ENCODE peak calls at places on chromosomes 11 and 22, in ten cellular contexts. S is Peyer's patch, C is A549, T is body of pancreas, L is esophagus squamous epithelium, Y is transverse colon, G is IMR-90, O is heart left ventricle, W is ovary, I is thyroid gland. Q is an unnamed sample.

GRCh38 chr11:64885367-64886286 is 7.2 kb upstream of the EHD1 start:
- DNase-seq in G (peak; percentile 94), O (no peak), S (peak; percentile 80), C (peak; percentile 68), T (no peak), I (no peak), W (no peak), Y (no peak), L (no peak), Q (no peak)

GRCh38 chr22:23137905-23138520 is 3.8 kb downstream of the RSPH14 start:
- DNase-seq in Y (peak; percentile 56), C (no peak), W (no peak), L (no peak), T (peak; percentile 30), G (no peak), O (no peak), S (no peak), I (peak; percentile 79), Q (no peak)

GRCh38 chr11:70505761-70506657 is 107.7 kb downstream of the CTTN start:
- DNase-seq in O (no peak), I (no peak), W (no peak), T (no peak), Y (no peak), G (no peak), L (no peak), S (peak; percentile 25), C (no peak), Q (no peak)

GRCh38 chr22:47837703-47838102 is 1075.3 kb downstream of the TBC1D22A start:
- DNase-seq in W (no peak), I (no peak), S (no peak), O (no peak), Y (no peak), T (peak; percentile 14), L (no peak), G (no peak), C (peak; percentile 36), Q (no peak)

GRCh38 chr22:34971456-34971855 is 94.5 kb upstream of the ISX start:
- DNase-seq in W (no peak), Y (no peak), G (no peak), O (no peak), S (no peak), L (no peak), I (no peak), T (no peak), C (no peak), Q (no peak)

GRCh38 chr11:61787928-61788491 is 4.4 kb downstream of the TMEM258 start:
- DNase-seq in G (peak; percentile 61), O (no peak), Y (peak; percentile 26), I (no peak), S (no peak), C (peak; percentile 84), T (peak; percentile 69), W (no peak), L (no peak), Q (no peak)

GRCh38 chr11:35968386-35969088 is 24.7 kb downstream of the LDLRAD3 start:
- DNase-seq in G (peak; percentile 33), O (no peak), I (no peak), C (no peak), T (no peak), Y (no peak), L (no peak), S (no peak), W (no peak), Q (no peak)

GRCh38 chr11:44834846-44835245 is 108.1 kb downstream of the TSPAN18 start:
- DNase-seq in I (no peak), C (no peak), Y (no peak), T (no peak), O (no peak), S (no peak), L (no peak), W (no peak), G (no peak), Q (no peak)

GRCh38 chr22:31085928-31086327 is 4.8 kb downstream of the SMTN start:
- DNase-seq in T (no peak), G (no peak), L (no peak), C (no peak), W (no peak), S (no peak), Y (no peak), O (no peak), I (no peak), Q (no peak)

GRCh38 chr22:31084811-31085492 is 3.8 kb downstream of the SMTN start:
- DNase-seq in C (peak; percentile 39), G (peak; percentile 75), S (peak; percentile 90), I (peak; percentile 92), T (peak; percentile 86), W (peak; percentile 90), Y (peak; percentile 90), L (peak; percentile 47), O (peak; percentile 91), Q (peak; percentile 81)

GRCh38 chr22:31083923-31084810 is 3.0 kb downstream of the SMTN start:
- DNase-seq in I (no peak), Y (peak; percentile 28), W (no peak), C (no peak), T (no peak), G (no peak), O (peak; percentile 20), S (no peak), L (no peak), Q (no peak)

GRCh38 chr22:31086703-31087330 is 5.7 kb downstream of the SMTN start:
- DNase-seq in C (no peak), G (no peak), L (no peak), T (no peak), W (no peak), O (no peak), S (no peak), Y (no peak), I (no peak), Q (no peak)

GRCh38 chr22:31085493-31085824 is 4.3 kb downstream of the SMTN start:
- DNase-seq in G (no peak), O (peak; percentile 68), S (no peak), C (no peak), W (no peak), Y (peak; percentile 45), T (peak; percentile 63), L (no peak), I (no peak), Q (peak; percentile 90)
- TF ChIP-seq CTCF in G (no peak), O (no peak), S (no peak), C (no peak), W (no peak), Y (peak; percentile 16), T (no peak), L (no peak), I (no peak), Q (no peak)

DNA sequence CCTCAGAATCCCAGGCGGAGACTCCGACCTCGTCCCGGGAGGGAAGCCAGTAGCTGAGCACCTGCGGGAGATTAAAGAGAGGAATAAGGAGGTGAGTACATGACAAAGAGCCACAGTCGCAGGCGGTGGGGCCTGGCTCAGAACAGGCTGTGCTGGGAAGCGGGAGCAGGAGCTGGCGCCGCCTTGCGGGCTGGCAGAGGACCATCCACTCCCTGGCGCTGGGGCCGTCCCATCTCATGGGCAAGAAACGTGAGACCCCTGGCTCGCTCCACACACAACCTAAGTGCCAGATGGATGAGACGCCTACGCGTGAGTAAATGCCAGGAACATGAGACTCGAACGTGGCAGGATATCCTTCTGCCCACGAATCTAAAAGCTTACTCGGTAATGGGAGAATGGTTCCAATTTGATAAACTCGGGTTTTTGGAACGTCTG is 6.3 kb downstream of the CEND1 start:
- DNase-seq in S (peak; percentile 86), I (peak; percentile 87), W (peak; percentile 69), T (peak; percentile 90), Y (peak; percentile 82), O (peak; percentile 63), G (peak; percentile 96), C (peak; percentile 50), L (no peak), Q (no peak)
- TF ChIP-seq POLR2A in S (peak; percentile 48), I (no peak), W (no peak), T (peak; percentile 52), Y (no peak), O (no peak), G (no peak), C (no peak), L (no peak), Q (no peak)

GRCh38 chr11:119942583-119943338 is 195.2 kb downstream of the TRIM29 start:
- DNase-seq in T (no peak), O (no peak), G (peak; percentile 2), L (no peak), Y (no peak), I (no peak), C (no peak), W (no peak), S (no peak), Q (peak; percentile 40)

GRCh38 chr11:119940401-119940976 is 197.4 kb downstream of the TRIM29 start:
- DNase-seq in Y (no peak), C (no peak), L (no peak), S (no peak), W (no peak), T (no peak), I (no peak), O (no peak), G (no peak), Q (peak; percentile 49)

GRCh38 chr11:119937412-119937811 is 200.5 kb downstream of the TRIM29 start:
- DNase-seq in T (no peak), L (no peak), O (no peak), G (no peak), Y (no peak), C (no peak), S (no peak), I (no peak), W (no peak), Q (no peak)

DNA sequence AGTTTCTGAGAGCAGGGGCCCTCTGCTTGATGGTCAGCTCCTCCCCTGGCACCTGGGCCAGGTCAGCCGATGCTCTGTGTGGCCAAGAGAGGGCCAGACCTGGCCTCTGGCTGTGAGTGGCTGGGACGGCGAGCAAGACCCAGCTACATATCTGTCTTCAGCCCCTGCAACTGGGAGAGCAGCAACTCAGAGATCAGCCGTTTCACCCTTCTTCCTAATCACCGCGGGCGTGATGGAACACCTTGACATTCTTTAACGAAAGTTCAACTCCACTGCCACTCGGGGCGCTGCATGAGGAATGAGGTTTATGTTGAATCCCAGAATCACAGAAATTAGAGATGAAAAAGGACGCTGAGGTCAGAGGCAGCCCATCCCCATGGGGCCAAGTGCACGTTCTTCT is 195.9 kb downstream of the TRIM29 start:
- DNase-seq in S (no peak), C (no peak), G (no peak), O (no peak), Y (no peak), L (no peak), W (no peak), T (no peak), I (no peak), Q (peak; percentile 68)
- TF ChIP-seq CTCF in S (no peak), C (no peak), G (no peak), O (no peak), Y (no peak), L (no peak), W (no peak), T (no peak), I (no peak), Q (no peak)

DNA sequence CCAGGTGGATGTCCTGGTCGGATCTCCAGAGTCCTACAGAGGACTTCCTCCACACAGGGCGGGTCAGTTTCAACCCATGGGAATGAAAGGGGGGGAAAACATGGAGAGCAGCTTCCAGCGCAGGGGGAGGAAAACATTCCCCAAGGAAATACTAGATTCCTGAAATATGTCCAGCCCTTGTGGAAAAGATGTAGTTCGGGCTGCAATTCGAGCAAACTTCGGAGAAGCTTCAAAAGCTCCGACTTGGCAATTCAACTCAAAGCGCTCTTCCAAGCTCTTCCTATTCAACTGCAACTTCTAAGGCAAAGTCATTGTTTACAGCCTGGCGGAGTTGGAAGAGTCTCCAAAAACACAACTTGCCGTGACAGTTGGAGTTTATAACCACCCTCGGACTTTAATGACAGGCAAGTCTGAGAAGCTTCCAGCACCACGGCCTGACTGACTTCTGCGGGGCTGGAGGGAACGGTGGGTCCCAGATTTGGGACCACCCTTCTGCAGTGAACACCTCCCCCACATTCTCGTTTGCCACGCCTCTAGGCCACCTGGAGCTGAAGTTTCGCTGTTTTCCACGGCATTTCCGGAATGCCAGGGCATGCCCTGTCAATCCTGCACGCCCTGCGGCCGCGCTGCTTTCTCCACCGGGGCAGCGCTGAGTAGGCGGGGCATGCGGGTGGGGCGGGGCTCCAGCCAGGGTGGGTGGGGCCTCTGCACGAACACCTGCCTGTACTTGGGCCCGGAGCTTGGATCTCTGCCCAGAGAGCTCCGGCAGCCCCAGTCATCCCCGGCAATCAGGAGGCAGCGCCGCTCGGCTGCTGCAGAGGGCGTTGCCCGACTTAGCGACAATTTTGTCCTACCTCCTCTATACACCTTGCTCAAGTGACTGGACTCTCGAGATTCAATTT is 49.0 kb upstream of the BIRC3 start:
- DNase-seq in G (peak; percentile 55), Y (peak; percentile 95), W (peak; percentile 81), C (peak; percentile 88), T (peak; percentile 96), I (peak; percentile 94), S (peak; percentile 96), L (peak; percentile 29), O (peak; percentile 70), Q (peak; percentile 88)
- TF ChIP-seq POLR2A in G (no peak), Y (peak; percentile 50), W (no peak), C (no peak), T (peak; percentile 63), I (no peak), S (peak; percentile 50), L (no peak), O (no peak), Q (no peak)